ENCODE peak calls at places on chromosomes 2 and 18, in nine cellular contexts. D, W, A, X, Y, J, E, G and U are unnamed samples.

GRCh38 chr2:196131384-196131861 is 40.0 kb downstream of the STK17B start:
- DNase-seq in D (peak; percentile 64), W (peak; percentile 71), A (peak; percentile 31), X (peak; percentile 7), Y (peak; percentile 45), J (peak; percentile 35), E (peak; percentile 83), G (peak; percentile 44), U (peak; percentile 66)

GRCh38 chr2:175383286-175383685 is 201.8 kb upstream of the ATP5MC3 start:
- DNase-seq in D (no peak), W (no peak), A (no peak), X (no peak), Y (no peak), J (no peak), E (no peak), G (no peak), U (no peak)

GRCh38 chr2:157257312-157258252 is at the start of gene GALNT5:
- DNase-seq in D (peak; percentile 58), W (no peak), A (peak; percentile 58), X (no peak), Y (peak; percentile 86), J (peak; percentile 79), E (no peak), G (peak; percentile 74), U (no peak)

GRCh38 chr2:9753665-9754531 is 89.4 kb upstream of the TAF1B start:
- DNase-seq in D (no peak), W (peak; percentile 61), A (peak; percentile 31), X (no peak), Y (no peak), J (peak; percentile 79), E (no peak), G (no peak), U (no peak)

GRCh38 chr2:61604433-61604832 is 66.3 kb upstream of the XPO1 start:
- DNase-seq in D (no peak), W (peak; percentile 41), A (no peak), X (no peak), Y (peak; percentile 27), J (no peak), E (no peak), G (peak; percentile 20), U (no peak)

GRCh38 chr2:26585966-26586365 is 55.2 kb downstream of the CIB4 start:
- DNase-seq in D (peak; percentile 22), W (no peak), A (peak; percentile 53), X (peak; percentile 34), Y (no peak), J (no peak), E (no peak), G (no peak), U (no peak)

GRCh38 chr18:78939734-78940260 is 39.8 kb upstream of the SALL3 start:
- DNase-seq in D (no peak), W (no peak), A (peak; percentile 34), X (no peak), Y (no peak), J (no peak), E (no peak), G (no peak), U (no peak)

GRCh38 chr2:31384771-31385276 is 29.7 kb downstream of the XDH start:
- DNase-seq in D (no peak), W (peak; percentile 90), A (peak; percentile 90), X (no peak), Y (peak; percentile 98), J (peak; percentile 97), E (no peak), G (peak; percentile 97), U (peak; percentile 45)

GRCh38 chr18:68152770-68153169 is 562.1 kb downstream of the TMX3 start:
- DNase-seq in D (peak; percentile 79), W (no peak), A (no peak), X (no peak), Y (no peak), J (no peak), E (peak; percentile 1), G (no peak), U (no peak)

GRCh38 chr2:199458806-199459285 is 1.1 kb upstream of the SATB2 start:
- DNase-seq in D (no peak), W (peak; percentile 29), A (peak; percentile 87), X (peak; percentile 66), Y (peak; percentile 71), J (peak; percentile 68), E (no peak), G (peak; percentile 35), U (no peak)

GRCh38 chr18:50805732-50806131 is 14.1 kb downstream of the MRO start:
- DNase-seq in D (no peak), W (no peak), A (no peak), X (no peak), Y (peak; percentile 19), J (peak; percentile 42), E (no peak), G (no peak), U (no peak)

GRCh38 chr2:223228871-223229270 is 176.9 kb downstream of the KCNE4 start:
- DNase-seq in D (no peak), W (no peak), A (no peak), X (peak; percentile 19), Y (no peak), J (no peak), E (no peak), G (no peak), U (no peak)

GRCh38 chr2:162041465-162041864 is 32.5 kb downstream of the DPP4 start:
- DNase-seq in D (no peak), W (no peak), A (no peak), X (no peak), Y (peak; percentile 25), J (peak; percentile 42), E (no peak), G (no peak), U (no peak)
- H4K20me1 ChIP-seq in D (no peaks in the 10 kb centered on the region), W (no peaks in the 10 kb centered on the region), A (no peaks in the 10 kb centered on the region), X (no peaks in the 10 kb centered on the region), Y (no peaks in the 10 kb centered on the region), J (no peaks in the 10 kb centered on the region), E (no peaks in the 10 kb centered on the region), G (no peaks in the 10 kb centered on the region), U (no peaks in the 10 kb centered on the region)

DNA sequence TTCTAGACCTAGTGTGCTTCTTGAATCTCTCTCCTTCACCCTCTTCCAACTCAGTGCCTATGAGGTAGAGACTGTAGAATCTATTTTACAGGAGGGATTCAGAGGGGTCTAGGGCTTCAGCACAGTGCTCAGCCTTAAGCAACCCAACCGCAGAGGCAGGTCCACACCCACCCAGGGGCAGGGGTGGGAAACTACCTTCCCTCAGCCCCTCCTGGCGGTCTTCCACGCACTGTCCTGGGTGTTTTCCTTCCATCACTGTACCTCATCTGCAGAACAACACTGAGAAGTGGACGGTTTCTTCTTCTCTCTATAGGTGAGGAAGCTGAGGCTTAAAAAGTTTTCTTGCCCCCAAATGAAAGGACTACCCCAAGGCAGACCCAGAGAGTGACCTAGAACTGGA is 222.3 kb downstream of the ALK start:
- DNase-seq in D (peak; percentile 11), W (no peak), A (no peak), X (no peak), Y (no peak), J (no peak), E (no peak), G (no peak), U (no peak)
- H4K20me1 ChIP-seq in D (no peaks in the 10 kb centered on the region), W (no peaks in the 10 kb centered on the region), A (no peaks in the 10 kb centered on the region), X (no peaks in the 10 kb centered on the region), Y (no peaks in the 10 kb centered on the region), J (no peaks in the 10 kb centered on the region), E (no peaks in the 10 kb centered on the region), G (no peaks in the 10 kb centered on the region), U (no peaks in the 10 kb centered on the region)

GRCh38 chr2:116582850-116583249 is 1231.6 kb upstream of the DDX18 start:
- DNase-seq in D (no peak), W (no peak), A (no peak), X (no peak), Y (no peak), J (no peak), E (no peak), G (no peak), U (no peak)
- H4K20me1 ChIP-seq in D (no peaks in the 10 kb centered on the region), W (no peaks in the 10 kb centered on the region), A (no peaks in the 10 kb centered on the region), X (no peaks in the 10 kb centered on the region), Y (no peaks in the 10 kb centered on the region), J (no peaks in the 10 kb centered on the region), E (no peaks in the 10 kb centered on the region), G (no peaks in the 10 kb centered on the region), U (no peaks in the 10 kb centered on the region)

GRCh38 chr2:98476192-98476868 is 31.7 kb downstream of the INPP4A start:
- DNase-seq in D (no peak), W (peak; percentile 63), A (peak; percentile 83), X (no peak), Y (peak; percentile 26), J (peak; percentile 54), E (no peak), G (peak; percentile 54), U (no peak)
- H4K20me1 ChIP-seq in D (no peaks in the 10 kb centered on the region), W (no peaks in the 10 kb centered on the region), A (peaks cover 83% of the 10 kb centered on the region), X (peaks cover 64% of the 10 kb centered on the region), Y (no peaks in the 10 kb centered on the region), J (no peaks in the 10 kb centered on the region), E (peaks cover 6% of the 10 kb centered on the region), G (peaks cover 77% of the 10 kb centered on the region), U (no peaks in the 10 kb centered on the region)